ENCODE peak calls at places on chromosome 13, in ten cellular contexts. E is sigmoid colon, C is neural crest cell, A is transverse colon, Y is H9, O is GM12864, B is AG10803, Q is colonic mucosa, D is cardiac muscle cell, I is fibroblast of the aortic adventitia. N is an unnamed sample.

GRCh38 chr13:73138276-73138950 is 79.6 kb downstream of the KLF5 start:
- DNase-seq in E (no peak), C (no peak), A (no peak), Y (no peak), O (no peak), B (peak; percentile 62), Q (no peak), D (no peak), I (peak; percentile 40), N (no peak)

GRCh38 chr13:44404261-44405139 is 30.9 kb downstream of the SERP2 start:
- DNase-seq in E (peak; percentile 29), C (peak; percentile 11), A (peak; percentile 38), Y (peak; percentile 50), O (no peak), B (no peak), Q (peak; percentile 65), D (no peak), I (no peak), N (no peak)

GRCh38 chr13:78326608-78327007 is 276.7 kb downstream of the POU4F1 start:
- DNase-seq in E (no peak), C (no peak), A (no peak), Y (no peak), O (no peak), B (no peak), Q (no peak), D (peak; percentile 12), I (no peak), N (no peak)

GRCh38 chr13:26502826-26503225 is 54.7 kb upstream of the WASF3 start:
- DNase-seq in E (peak; percentile 80), C (no peak), A (no peak), Y (peak; percentile 43), O (no peak), B (peak; percentile 86), Q (no peak), D (no peak), I (peak; percentile 88), N (no peak)

GRCh38 chr13:94595006-94595942 is 678 bp downstream of the TGDS start:
- DNase-seq in E (no peak), C (peak; percentile 4), A (peak; percentile 29), Y (peak; percentile 45), O (no peak), B (peak; percentile 17), Q (peak; percentile 24), D (peak; percentile 28), I (peak; percentile 28), N (no peak)

GRCh38 chr13:40681341-40682051 is 15.1 kb upstream of the FOXO1 start:
- DNase-seq in E (no peak), C (no peak), A (no peak), Y (peak; percentile 39), O (no peak), B (no peak), Q (no peak), D (no peak), I (peak; percentile 48), N (no peak)

GRCh38 chr13:46761174-46761573 is 35.8 kb downstream of the ESD start:
- DNase-seq in E (no peak), C (no peak), A (no peak), Y (no peak), O (no peak), B (no peak), Q (no peak), D (no peak), I (no peak), N (no peak)

GRCh38 chr13:38376551-38376950 is 26.9 kb downstream of the UFM1 start:
- DNase-seq in E (no peak), C (no peak), A (no peak), Y (no peak), O (no peak), B (peak; percentile 35), Q (no peak), D (no peak), I (no peak), N (no peak)

GRCh38 chr13:80577285-80577684 is 236.4 kb upstream of the SPRY2 start:
- DNase-seq in E (no peak), C (no peak), A (no peak), Y (peak; percentile 34), O (no peak), B (no peak), Q (no peak), D (no peak), I (no peak), N (no peak)

GRCh38 chr13:112963641-112964040 is 5.4 kb upstream of the MCF2L start:
- DNase-seq in E (no peak), C (no peak), A (peak; percentile 6), Y (no peak), O (no peak), B (no peak), Q (no peak), D (no peak), I (no peak), N (peak; percentile 75)

GRCh38 chr13:40152145-40152544 is 496.7 kb downstream of the COG6 start:
- DNase-seq in E (no peak), C (no peak), A (no peak), Y (no peak), O (no peak), B (peak; percentile 80), Q (no peak), D (no peak), I (peak; percentile 91), N (no peak)

GRCh38 chr13:96020155-96020575 is 33.0 kb downstream of the UGGT2 start:
- DNase-seq in E (no peak), C (peak; percentile 7), A (peak; percentile 30), Y (peak; percentile 46), O (peak; percentile 34), B (peak; percentile 71), Q (peak; percentile 55), D (peak; percentile 74), I (peak; percentile 83), N (no peak)

GRCh38 chr13:40420160-40420740 is 246.2 kb downstream of the FOXO1 start:
- DNase-seq in E (no peak), C (no peak), A (no peak), Y (no peak), O (no peak), B (no peak), Q (no peak), D (no peak), I (no peak), N (no peak)

GRCh38 chr13:87280139-87280538 is 391.0 kb upstream of the SLITRK5 start:
- DNase-seq in E (no peak), C (no peak), A (no peak), Y (no peak), O (no peak), B (no peak), Q (no peak), D (no peak), I (no peak), N (no peak)

GRCh38 chr13:111909501-111909900 is 157.4 kb upstream of the SOX1 start:
- DNase-seq in E (peak; percentile 35), C (no peak), A (no peak), Y (peak; percentile 19), O (no peak), B (no peak), Q (no peak), D (no peak), I (no peak), N (no peak)

GRCh38 chr13:42969558-42970172 is 22.4 kb downstream of the EPSTI1 start:
- DNase-seq in E (peak; percentile 88), C (peak; percentile 92), A (peak; percentile 90), Y (peak; percentile 82), O (no peak), B (peak; percentile 63), Q (peak; percentile 91), D (peak; percentile 85), I (peak; percentile 79), N (no peak)

GRCh38 chr13:90622547-90622946 is 724.9 kb upstream of the MIR17HG start:
- DNase-seq in E (no peak), C (no peak), A (no peak), Y (no peak), O (no peak), B (peak; percentile 13), Q (no peak), D (no peak), I (peak; percentile 0), N (no peak)

GRCh38 chr13:65615506-65615905 is 1614.6 kb downstream of the PCDH9 start:
- DNase-seq in E (no peak), C (no peak), A (no peak), Y (no peak), O (no peak), B (no peak), Q (no peak), D (no peak), I (no peak), N (no peak)

DNA sequence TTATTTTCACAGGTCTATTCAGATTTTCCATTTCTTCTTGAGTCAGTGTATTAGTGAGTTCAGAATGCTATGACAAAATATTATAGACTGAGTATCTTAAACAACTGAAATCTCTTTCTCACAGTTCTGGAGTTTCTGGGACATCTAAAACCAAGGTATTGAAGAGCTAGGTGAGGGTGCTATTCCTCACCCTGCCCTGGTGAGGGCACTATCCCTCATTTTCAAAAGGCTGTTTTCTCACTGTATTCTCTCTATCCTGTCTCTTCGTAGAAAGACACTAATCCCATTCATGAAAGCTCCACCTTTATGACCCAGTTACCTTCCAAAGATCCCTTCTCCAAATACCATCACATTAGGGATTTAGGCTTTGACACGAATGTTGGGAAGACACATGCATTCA is 1617.1 kb downstream of the PCDH9 start:
- DNase-seq in E (no peak), C (no peak), A (no peak), Y (peak; percentile 33), O (no peak), B (no peak), Q (no peak), D (no peak), I (no peak), N (no peak)
- TF ChIP-seq CTCF in E (no peak), C (peak; percentile 36), A (no peak), Y (peak; percentile 74), O (peak; percentile 31), B (no peak), Q (no peak), D (peak; percentile 15), I (peak; percentile 18), N (peak; percentile 39)

DNA sequence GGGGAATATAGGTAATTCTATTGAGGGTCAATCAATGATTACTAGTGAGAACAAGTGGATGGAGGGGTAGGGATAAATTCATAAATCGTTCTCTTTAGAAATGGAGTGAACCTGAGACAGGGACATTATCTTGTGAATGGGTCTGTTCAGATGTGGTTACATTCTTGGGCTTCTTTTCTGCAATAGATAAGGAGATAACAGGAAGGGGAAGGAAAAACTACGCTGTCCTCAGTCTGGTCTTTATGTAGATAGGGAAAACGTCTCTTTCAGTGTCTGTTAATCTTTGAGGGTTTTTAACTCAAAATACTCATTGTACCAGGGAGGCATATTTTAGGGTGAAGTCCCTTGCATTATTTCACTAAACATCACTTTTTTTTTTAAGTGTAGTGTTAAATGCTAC is 266.7 kb upstream of the MAB21L1 start:
- DNase-seq in E (no peak), C (no peak), A (no peak), Y (no peak), O (no peak), B (no peak), Q (no peak), D (no peak), I (no peak), N (no peak)
- TF ChIP-seq CTCF in E (no peak), C (no peak), A (no peak), Y (no peak), O (no peak), B (no peak), Q (no peak), D (no peak), I (no peak), N (no peak)

GRCh38 chr13:61685683-61686013 is 270.0 kb upstream of the PCDH20 start:
- DNase-seq in E (no peak), C (no peak), A (no peak), Y (peak; percentile 63), O (no peak), B (no peak), Q (no peak), D (peak; percentile 61), I (no peak), N (no peak)
- TF ChIP-seq CTCF in E (no peak), C (peak; percentile 62), A (no peak), Y (peak; percentile 72), O (no peak), B (no peak), Q (no peak), D (no peak), I (no peak), N (peak; percentile 44)

GRCh38 chr13:110770678-110771077 is 57.2 kb downstream of the ING1 start:
- DNase-seq in E (no peak), C (no peak), A (no peak), Y (no peak), O (no peak), B (no peak), Q (no peak), D (no peak), I (no peak), N (no peak)
- TF ChIP-seq CTCF in E (no peak), C (no peak), A (no peak), Y (no peak), O (no peak), B (no peak), Q (no peak), D (no peak), I (no peak), N (no peak)